ENCODE peak calls at places on chromosome 17, in five cellular contexts. One of them, this sample, is unnamed.
A peak's percentile ranks its signal among the peaks of the same experiment; 100 is the strongest.

GRCh38 chr17:55852734-55853133 is 101.9 kb downstream of the PCTP start:
- DNase-seq in mesenchymal stem cell: no peak
- DNase-seq in H9: no peak
- DNase-seq in breast epithelium: no peak
- DNase-seq in heart left ventricle: no peak
- DNase-seq in this sample: no peak

GRCh38 chr17:42408076-42408475 is 15.0 kb downstream of the CAVIN1 start:
- DNase-seq in H9: peak; percentile 70
- DNase-seq in breast epithelium: no peak
- DNase-seq in heart left ventricle: peak; percentile 73
- DNase-seq in mesenchymal stem cell: no peak
- DNase-seq in this sample: peak; percentile 72

GRCh38 chr17:42676424-42677011 is at the start of gene PLEKHH3:
- DNase-seq in mesenchymal stem cell: no peak
- DNase-seq in H9: no peak
- DNase-seq in heart left ventricle: no peak
- DNase-seq in breast epithelium: no peak
- DNase-seq in this sample: no peak

GRCh38 chr17:19558946-19559345 is 25.3 kb downstream of the SLC47A1 start:
- DNase-seq in heart left ventricle: no peak
- DNase-seq in H9: no peak
- DNase-seq in breast epithelium: no peak
- DNase-seq in mesenchymal stem cell: no peak
- DNase-seq in this sample: no peak

GRCh38 chr17:41540921-41541625 is 13.0 kb upstream of the KRT19 start:
- DNase-seq in mesenchymal stem cell: no peak
- DNase-seq in breast epithelium: no peak
- DNase-seq in heart left ventricle: no peak
- DNase-seq in H9: no peak
- DNase-seq in this sample: no peak

GRCh38 chr17:55585629-55586028 is 74.4 kb upstream of the SMIM36 start:
- DNase-seq in H9: no peak
- DNase-seq in breast epithelium: no peak
- DNase-seq in heart left ventricle: no peak
- DNase-seq in mesenchymal stem cell: no peak
- DNase-seq in this sample: no peak

GRCh38 chr17:34163681-34164080 is 91.4 kb upstream of the CCL2 start:
- DNase-seq in mesenchymal stem cell: no peak
- DNase-seq in breast epithelium: no peak
- DNase-seq in heart left ventricle: no peak
- DNase-seq in H9: peak; percentile 75
- DNase-seq in this sample: no peak

GRCh38 chr17:74567397-74567796 is at the start of gene CD300H:
- DNase-seq in breast epithelium: no peak
- DNase-seq in heart left ventricle: no peak
- DNase-seq in mesenchymal stem cell: no peak
- DNase-seq in H9: no peak
- DNase-seq in this sample: no peak

GRCh38 chr17:48729335-48730239 is 1.0 kb upstream of the HOXB13 start:
- DNase-seq in breast epithelium: no peak
- DNase-seq in H9: no peak
- DNase-seq in mesenchymal stem cell: peak; percentile 33
- DNase-seq in heart left ventricle: no peak
- DNase-seq in this sample: no peak

GRCh38 chr17:7250655-7251329 is 742 bp downstream of the CTDNEP1 start:
- DNase-seq in H9: no peak
- DNase-seq in breast epithelium: no peak
- DNase-seq in mesenchymal stem cell: peak; percentile 40
- DNase-seq in heart left ventricle: no peak
- DNase-seq in this sample: no peak

GRCh38 chr17:43803758-43804157 is 23.5 kb downstream of the CFAP97D1 start:
- DNase-seq in H9: peak; percentile 75
- DNase-seq in mesenchymal stem cell: no peak
- DNase-seq in heart left ventricle: no peak
- DNase-seq in breast epithelium: no peak
- DNase-seq in this sample: no peak

GRCh38 chr17:64152428-64153125 is 22.6 kb upstream of the ERN1 start:
- DNase-seq in mesenchymal stem cell: no peak
- DNase-seq in H9: no peak
- DNase-seq in breast epithelium: no peak
- DNase-seq in heart left ventricle: no peak
- DNase-seq in this sample: no peak

GRCh38 chr17:10640475-10640874 is 16.6 kb downstream of the MYH3 start:
- DNase-seq in mesenchymal stem cell: no peak
- DNase-seq in H9: no peak
- DNase-seq in breast epithelium: no peak
- DNase-seq in heart left ventricle: no peak
- DNase-seq in this sample: no peak

GRCh38 chr17:7436556-7437368 is 1.5 kb downstream of the TMEM102 start:
- DNase-seq in breast epithelium: peak; percentile 81
- DNase-seq in H9: peak; percentile 94
- DNase-seq in heart left ventricle: peak; percentile 84
- DNase-seq in mesenchymal stem cell: peak; percentile 73
- DNase-seq in this sample: peak; percentile 61

GRCh38 chr17:41098476-41098875 is 534 bp upstream of the KRTAP4-8 start:
- DNase-seq in heart left ventricle: no peak
- DNase-seq in H9: no peak
- DNase-seq in breast epithelium: no peak
- DNase-seq in mesenchymal stem cell: no peak
- DNase-seq in this sample: no peak

GRCh38 chr17:42784811-42785592 is 4.6 kb downstream of the WNK4 start:
- DNase-seq in breast epithelium: no peak
- DNase-seq in heart left ventricle: no peak
- DNase-seq in mesenchymal stem cell: no peak
- DNase-seq in H9: peak; percentile 40
- DNase-seq in this sample: no peak

GRCh38 chr17:36935681-36936454 is 1.4 kb upstream of the LHX1 start:
- DNase-seq in mesenchymal stem cell: no peak
- DNase-seq in breast epithelium: no peak
- DNase-seq in H9: peak; percentile 84
- DNase-seq in heart left ventricle: no peak
- DNase-seq in this sample: no peak

GRCh38 chr17:75475144-75475835 is 18.9 kb downstream of the TMEM94 start:
- DNase-seq in H9: no peak
- DNase-seq in mesenchymal stem cell: no peak
- DNase-seq in breast epithelium: no peak
- DNase-seq in heart left ventricle: no peak
- DNase-seq in this sample: no peak

GRCh38 chr17:54967621-54968258 is 714 bp downstream of the COX11 start:
- DNase-seq in mesenchymal stem cell: peak; percentile 39
- DNase-seq in breast epithelium: no peak
- DNase-seq in heart left ventricle: no peak
- DNase-seq in H9: no peak
- DNase-seq in this sample: peak; percentile 16

GRCh38 chr17:50483266-50483665 is 4.6 kb downstream of the RSAD1 start:
- DNase-seq in breast epithelium: no peak
- DNase-seq in mesenchymal stem cell: no peak
- DNase-seq in heart left ventricle: no peak
- DNase-seq in H9: no peak
- DNase-seq in this sample: no peak
- H3K27ac ChIP-seq in breast epithelium: peak overlapping the region; percentile 83
- H3K27ac ChIP-seq in mesenchymal stem cell: no peak overlapping the region
- H3K27ac ChIP-seq in heart left ventricle: peak overlapping the region; percentile 61
- H3K27ac ChIP-seq in H9: no peak overlapping the region
- H3K27ac ChIP-seq in this sample: no peak overlapping the region

GRCh38 chr17:77690271-77691161 is 268.0 kb upstream of the TNRC6C start:
- DNase-seq in H9: peak; percentile 25
- DNase-seq in heart left ventricle: peak; percentile 47
- DNase-seq in mesenchymal stem cell: no peak
- DNase-seq in breast epithelium: peak; percentile 14
- DNase-seq in this sample: no peak
- H3K27ac ChIP-seq in H9: no peak overlapping the region
- H3K27ac ChIP-seq in heart left ventricle: no peak overlapping the region
- H3K27ac ChIP-seq in mesenchymal stem cell: no peak overlapping the region
- H3K27ac ChIP-seq in breast epithelium: no peak overlapping the region
- H3K27ac ChIP-seq in this sample: no peak overlapping the region

GRCh38 chr17:57369509-57369945 is 113.2 kb downstream of the MSI2 start:
- DNase-seq in H9: no peak
- DNase-seq in heart left ventricle: no peak
- DNase-seq in mesenchymal stem cell: peak; percentile 41
- DNase-seq in breast epithelium: no peak
- DNase-seq in this sample: no peak
- H3K27ac ChIP-seq in H9: no peak overlapping the region
- H3K27ac ChIP-seq in heart left ventricle: peak overlapping the region; percentile 30
- H3K27ac ChIP-seq in mesenchymal stem cell: peak overlapping the region; percentile 85
- H3K27ac ChIP-seq in breast epithelium: no peak overlapping the region
- H3K27ac ChIP-seq in this sample: peak overlapping the region; percentile 24

GRCh38 chr17:81912441-81913309 is 1.5 kb upstream of the PCYT2 start:
- DNase-seq in heart left ventricle: no peak
- DNase-seq in breast epithelium: no peak
- DNase-seq in H9: no peak
- DNase-seq in mesenchymal stem cell: no peak
- DNase-seq in this sample: no peak
- H3K27ac ChIP-seq in heart left ventricle: no peak overlapping the region
- H3K27ac ChIP-seq in breast epithelium: peak overlapping the region; percentile 66
- H3K27ac ChIP-seq in H9: no peak overlapping the region
- H3K27ac ChIP-seq in mesenchymal stem cell: no peak overlapping the region
- H3K27ac ChIP-seq in this sample: no peak overlapping the region

GRCh38 chr17:82881900-82882714 is 42.3 kb upstream of the ZNF750 start:
- DNase-seq in mesenchymal stem cell: no peak
- DNase-seq in H9: no peak
- DNase-seq in breast epithelium: no peak
- DNase-seq in heart left ventricle: peak; percentile 51
- DNase-seq in this sample: no peak
- H3K27ac ChIP-seq in mesenchymal stem cell: no peak overlapping the region
- H3K27ac ChIP-seq in H9: no peak overlapping the region
- H3K27ac ChIP-seq in breast epithelium: peak overlapping the region; percentile 82
- H3K27ac ChIP-seq in heart left ventricle: peak overlapping the region; percentile 14
- H3K27ac ChIP-seq in this sample: no peak overlapping the region

GRCh38 chr17:574061-574460 is 140.6 kb downstream of the VPS53 start:
- DNase-seq in breast epithelium: no peak
- DNase-seq in H9: no peak
- DNase-seq in mesenchymal stem cell: no peak
- DNase-seq in heart left ventricle: peak; percentile 81
- DNase-seq in this sample: no peak
- H3K27ac ChIP-seq in breast epithelium: no peak overlapping the region
- H3K27ac ChIP-seq in H9: no peak overlapping the region
- H3K27ac ChIP-seq in mesenchymal stem cell: no peak overlapping the region
- H3K27ac ChIP-seq in heart left ventricle: peak overlapping the region; percentile 1
- H3K27ac ChIP-seq in this sample: no peak overlapping the region

GRCh38 chr17:3556905-3557767 is 476 bp downstream of the TRPV3 start:
- DNase-seq in heart left ventricle: no peak
- DNase-seq in breast epithelium: no peak
- DNase-seq in H9: peak; percentile 36
- DNase-seq in mesenchymal stem cell: no peak
- DNase-seq in this sample: no peak

GRCh38 chr17:3557768-3558583 is at the start of gene TRPV3:
- DNase-seq in mesenchymal stem cell: no peak
- DNase-seq in heart left ventricle: no peak
- DNase-seq in H9: peak; percentile 24
- DNase-seq in breast epithelium: peak; percentile 71
- DNase-seq in this sample: no peak

GRCh38 chr17:3556239-3556904 is 1.2 kb downstream of the TRPV3 start:
- DNase-seq in mesenchymal stem cell: no peak
- DNase-seq in H9: peak; percentile 26
- DNase-seq in breast epithelium: no peak
- DNase-seq in heart left ventricle: no peak
- DNase-seq in this sample: no peak

GRCh38 chr17:3558603-3559269 is 1.1 kb upstream of the TRPV3 start:
- DNase-seq in mesenchymal stem cell: peak; percentile 54
- DNase-seq in H9: peak; percentile 55
- DNase-seq in heart left ventricle: no peak
- DNase-seq in breast epithelium: peak; percentile 63
- DNase-seq in this sample: no peak

DNA sequence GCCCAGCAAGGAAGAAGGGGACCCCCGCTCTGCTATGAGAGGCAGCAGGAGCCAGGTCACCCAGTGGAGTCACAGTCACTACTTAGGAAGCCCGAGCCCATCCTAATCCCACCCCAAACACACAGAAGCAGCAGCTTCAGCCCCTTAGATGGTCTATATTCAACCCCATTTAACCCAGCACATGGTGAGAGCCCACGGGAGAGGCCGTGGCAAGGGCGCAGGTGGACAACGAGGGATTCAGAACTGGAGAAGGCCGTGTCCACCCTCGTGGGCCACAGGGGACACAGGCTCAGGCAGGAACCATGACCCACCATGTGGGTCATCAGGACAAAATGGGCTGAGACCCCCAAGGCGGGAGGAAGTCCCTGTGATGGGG is 1.6 kb upstream of the TRPV3 start:
- DNase-seq in breast epithelium: no peak
- DNase-seq in H9: no peak
- DNase-seq in mesenchymal stem cell: no peak
- DNase-seq in heart left ventricle: no peak
- DNase-seq in this sample: no peak
- H3K27ac ChIP-seq in breast epithelium: peak overlapping the region; percentile 73
- H3K27ac ChIP-seq in H9: no peak overlapping the region
- H3K27ac ChIP-seq in mesenchymal stem cell: no peak overlapping the region
- H3K27ac ChIP-seq in heart left ventricle: no peak overlapping the region
- H3K27ac ChIP-seq in this sample: no peak overlapping the region